ENCODE peak calls at places on chromosomes 7 and 10, in four cellular contexts. A, C, T and Y are unnamed samples.

GRCh38 chr10:119634219-119634544 is 17.0 kb upstream of the BAG3 start:
- DNase-seq in A (no peak), C (no peak), T (no peak), Y (no peak)

GRCh38 chr10:62380002-62380401 is 5.8 kb downstream of the ZNF365 start:
- DNase-seq in A (no peak), C (no peak), T (peak; percentile 10), Y (no peak)

GRCh38 chr7:149454750-149455149 is 6.1 kb downstream of the ZNF777 start:
- DNase-seq in A (no peak), C (no peak), T (no peak), Y (no peak)

GRCh38 chr10:90602815-90603600 is 254.8 kb downstream of the HTR7 start:
- DNase-seq in A (no peak), C (no peak), T (no peak), Y (no peak)

GRCh38 chr7:156151082-156151481 is 338.8 kb upstream of the SHH start:
- DNase-seq in A (no peak), C (no peak), T (no peak), Y (no peak)

GRCh38 chr10:69958232-69958902 is 94.3 kb upstream of the MACROH2A2 start:
- DNase-seq in A (peak; percentile 59), C (peak; percentile 78), T (peak; percentile 38), Y (peak; percentile 34)

GRCh38 chr7:28739128-28739527 is 219.0 kb downstream of the TRIL start:
- DNase-seq in A (peak; percentile 38), C (no peak), T (no peak), Y (no peak)

GRCh38 chr7:94367940-94368339 is 26.8 kb upstream of the COL1A2 start:
- DNase-seq in A (no peak), C (no peak), T (no peak), Y (no peak)

GRCh38 chr10:33955676-33956075 is 621.2 kb upstream of the NRP1 start:
- DNase-seq in A (no peak), C (no peak), T (no peak), Y (no peak)

GRCh38 chr10:14952851-14953451 is 945 bp downstream of the DCLRE1C start:
- DNase-seq in A (peak; percentile 20), C (no peak), T (no peak), Y (peak; percentile 18)

GRCh38 chr7:99301496-99301895 is 24.2 kb upstream of the ARPC1A start:
- DNase-seq in A (no peak), C (no peak), T (no peak), Y (no peak)

GRCh38 chr7:123537026-123537642 is 2.7 kb upstream of the IQUB start:
- DNase-seq in A (peak; percentile 54), C (no peak), T (peak; percentile 13), Y (no peak)

GRCh38 chr10:49187044-49187484 is 1.1 kb downstream of the TMEM273 start:
- DNase-seq in A (peak; percentile 64), C (no peak), T (no peak), Y (no peak)

DNA sequence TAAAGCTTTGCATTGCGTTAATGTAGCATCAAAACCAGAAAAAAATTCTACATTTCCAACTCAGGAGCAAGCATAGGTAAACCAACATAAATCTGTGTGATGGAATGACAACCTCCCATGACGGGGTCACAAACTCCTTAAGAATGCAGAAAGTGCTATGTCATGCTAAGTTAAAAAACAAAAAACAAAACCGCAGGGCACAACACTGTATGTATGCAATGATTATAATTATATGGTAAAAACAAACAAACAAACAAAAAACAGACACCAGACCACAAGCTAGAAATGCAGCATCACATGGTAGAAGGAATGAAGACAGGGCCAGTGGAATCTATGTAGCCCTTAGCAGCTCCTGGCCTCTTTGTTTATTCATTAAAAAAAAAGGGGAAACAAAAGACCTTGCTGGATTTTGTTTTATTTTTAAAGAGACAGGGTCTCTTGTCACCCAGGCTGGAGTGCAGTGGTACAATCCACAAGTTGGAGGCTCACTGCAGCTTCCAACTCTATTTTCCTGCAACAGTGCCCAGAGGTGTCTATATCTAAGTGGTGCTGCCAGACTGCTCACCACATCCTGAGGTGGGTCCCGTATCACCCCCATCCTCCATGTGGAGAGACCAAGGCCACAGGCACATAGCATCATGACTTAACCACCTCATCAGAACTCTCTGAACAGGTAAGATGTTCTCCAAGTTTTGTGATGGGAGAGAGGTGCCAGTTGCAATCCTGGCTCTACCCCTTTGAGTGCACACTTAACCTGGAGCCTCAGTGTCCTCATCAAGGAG is 98.4 kb downstream of the RNF216 start:
- DNase-seq in A (no peak), C (no peak), T (no peak), Y (no peak)
- TF ChIP-seq ELF4 in A (no peak), C (no peak), T (no peak), Y (no peak)

DNA sequence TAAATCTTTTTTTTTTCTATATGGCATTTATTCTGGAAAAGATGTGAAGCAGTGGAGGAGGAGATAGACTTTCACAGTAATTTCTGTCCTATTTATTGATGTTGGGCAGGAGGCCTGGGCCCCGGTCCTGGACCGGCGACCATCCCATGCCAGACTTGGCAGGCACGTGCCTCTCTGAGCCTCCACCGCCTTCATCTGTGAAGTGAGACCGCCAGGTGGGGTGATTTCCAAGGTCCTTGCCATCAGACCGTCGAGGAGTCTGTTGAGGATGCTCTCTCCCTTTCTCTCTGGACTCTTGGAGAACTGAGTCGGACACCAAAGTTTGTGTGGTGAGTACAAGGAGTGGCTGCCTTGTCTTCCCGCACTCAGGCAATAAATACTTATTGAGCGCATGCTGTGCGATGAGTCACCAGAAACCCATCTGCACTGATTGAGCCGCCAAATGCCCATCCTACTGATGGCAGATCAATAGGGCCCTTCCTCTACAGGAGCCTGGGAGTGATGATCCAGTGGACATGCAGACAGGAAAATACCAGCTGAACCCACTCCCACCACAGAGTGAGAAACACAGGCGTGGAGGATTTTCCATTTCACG is 11.3 kb upstream of the PRKAG2 start:
- DNase-seq in A (no peak), C (peak; percentile 50), T (no peak), Y (no peak)
- TF ChIP-seq ELF4 in A (no peak), C (no peak), T (no peak), Y (no peak)

GRCh38 chr7:130974794-130975193 is 240.8 kb upstream of the KLF14 start:
- DNase-seq in A (no peak), C (no peak), T (no peak), Y (no peak)
- TF ChIP-seq ELF4 in A (no peak), C (no peak), T (no peak), Y (no peak)

GRCh38 chr10:58382489-58382995 is 2.7 kb upstream of the TFAM start:
- DNase-seq in A (peak; percentile 16), C (no peak), T (no peak), Y (no peak)

GRCh38 chr10:58385784-58386112 is 538 bp downstream of the TFAM start:
- DNase-seq in A (peak; percentile 74), C (peak; percentile 58), T (peak; percentile 2), Y (peak; percentile 40)

GRCh38 chr10:58384999-58385783 is at the start of gene TFAM:
- DNase-seq in A (peak; percentile 98), C (peak; percentile 92), T (peak; percentile 88), Y (peak; percentile 97)

GRCh38 chr10:58384536-58384998 is 643 bp upstream of the TFAM start:
- DNase-seq in A (no peak), C (no peak), T (no peak), Y (no peak)

GRCh38 chr10:58384095-58384494 is 1.1 kb upstream of the TFAM start:
- DNase-seq in A (peak; percentile 35), C (no peak), T (no peak), Y (no peak)
- TF ChIP-seq ELF4 in A (no peak), C (no peak), T (no peak), Y (no peak)

DNA sequence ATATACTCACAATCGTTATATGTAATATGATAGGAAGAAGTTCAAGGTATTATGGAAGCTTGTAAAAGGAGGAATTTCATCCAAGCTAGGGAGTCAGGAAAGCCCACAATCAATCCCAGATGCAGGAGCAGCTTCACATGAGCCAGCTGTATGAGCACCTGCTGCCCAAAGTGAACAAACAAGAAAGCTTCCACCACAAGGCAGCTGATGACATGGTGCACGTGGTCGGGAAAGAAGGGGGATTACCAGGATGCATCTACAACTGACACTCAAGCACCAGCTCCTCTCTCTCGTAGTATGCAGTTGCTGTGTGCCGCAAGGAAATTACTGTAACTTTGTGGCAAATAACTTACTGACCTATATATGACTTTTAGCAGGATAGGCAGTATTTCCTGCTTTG is 225.2 kb downstream of the XPNPEP1 start:
- DNase-seq in A (no peak), C (no peak), T (no peak), Y (no peak)
- TF ChIP-seq ELF4 in A (no peak), C (no peak), T (no peak), Y (no peak)

GRCh38 chr7:17832820-17833219 is 107.5 kb downstream of the SNX13 start:
- DNase-seq in A (no peak), C (no peak), T (no peak), Y (no peak)

GRCh38 chr7:17832242-17832641 is 108.1 kb downstream of the SNX13 start:
- DNase-seq in A (no peak), C (no peak), T (no peak), Y (no peak)

GRCh38 chr7:17829001-17829400 is 111.3 kb downstream of the SNX13 start:
- DNase-seq in A (no peak), C (no peak), T (no peak), Y (no peak)

GRCh38 chr7:17830206-17830605 is 110.1 kb downstream of the SNX13 start:
- DNase-seq in A (no peak), C (no peak), T (no peak), Y (no peak)
- TF ChIP-seq ELF4 in A (no peak), C (no peak), T (no peak), Y (no peak)

GRCh38 chr7:117715784-117716445 is 157.3 kb downstream of the CTTNBP2 start:
- DNase-seq in A (peak; percentile 31), C (peak; percentile 43), T (peak; percentile 39), Y (peak; percentile 31)
- TF ChIP-seq ELF4 in A (no peak), C (no peak), T (no peak), Y (no peak)

GRCh38 chr10:67861750-67862460 is 22.6 kb upstream of the SIRT1 start:
- DNase-seq in A (no peak), C (no peak), T (no peak), Y (peak; percentile 38)
- TF ChIP-seq ELF4 in A (no peak), C (no peak), T (no peak), Y (no peak)